ENCODE peak calls at places on chromosomes 2 and 18, in five cellular contexts. O, M, G, X and N are unnamed samples.

GRCh38 chr2:134206573-134206972 is 47.3 kb upstream of the MGAT5 start:
- DNase-seq in O (no peak), M (no peak), G (peak), X (no peak), N (peak)

GRCh38 chr2:30209227-30209626 is 22.1 kb upstream of the LBH start:
- DNase-seq in O (no peak), M (no peak), G (no peak), X (no peak), N (no peak)

GRCh38 chr2:37344453-37345361 is at the start of gene QPCT:
- DNase-seq in O (peak), M (peak), G (peak), X (peak), N (peak)

GRCh38 chr2:173280853-173281252 is 73.8 kb upstream of the CDCA7 start:
- DNase-seq in O (no peak), M (no peak), G (no peak), X (no peak), N (no peak)

GRCh38 chr2:29325544-29325943 is 210.3 kb downstream of the CLIP4 start:
- DNase-seq in O (no peak), M (no peak), G (no peak), X (no peak), N (no peak)

GRCh38 chr2:99035920-99036319 is 99.9 kb upstream of the CRACDL start:
- DNase-seq in O (no peak), M (no peak), G (peak), X (no peak), N (no peak)

GRCh38 chr2:201452058-201452736 is 657 bp downstream of the STRADB start:
- DNase-seq in O (no peak), M (no peak), G (no peak), X (no peak), N (no peak)

GRCh38 chr2:31038385-31038784 is 99.9 kb downstream of the GALNT14 start:
- DNase-seq in O (peak), M (no peak), G (no peak), X (peak), N (peak)

GRCh38 chr18:2417861-2418610 is 153.3 kb downstream of the METTL4 start:
- DNase-seq in O (no peak), M (no peak), G (peak), X (no peak), N (no peak)

GRCh38 chr2:11187083-11187619 is 31.9 kb downstream of the SLC66A3 start:
- DNase-seq in O (no peak), M (no peak), G (peak), X (peak), N (no peak)

GRCh38 chr2:26590960-26591618 is 50.1 kb downstream of the CIB4 start:
- DNase-seq in O (no peak), M (no peak), G (no peak), X (no peak), N (no peak)

GRCh38 chr2:71538656-71539265 is 85.4 kb downstream of the DYSF start:
- DNase-seq in O (no peak), M (no peak), G (no peak), X (no peak), N (no peak)

GRCh38 chr2:229152784-229153183 is 118.3 kb downstream of the PID1 start:
- DNase-seq in O (no peak), M (no peak), G (no peak), X (no peak), N (no peak)

GRCh38 chr2:520663-521340 is 156.4 kb downstream of the TMEM18 start:
- DNase-seq in O (no peak), M (no peak), G (no peak), X (no peak), N (no peak)

GRCh38 chr2:237688081-237688480 is 60.7 kb downstream of the LRRFIP1 start:
- DNase-seq in O (no peak), M (no peak), G (no peak), X (no peak), N (no peak)

GRCh38 chr2:240467659-240468299 is 32.3 kb downstream of the GPC1 start:
- DNase-seq in O (peak), M (no peak), G (no peak), X (no peak), N (no peak)

GRCh38 chr2:190649798-190650390 is 1.0 kb downstream of the NAB1 start:
- DNase-seq in O (no peak), M (peak), G (peak), X (peak), N (no peak)

GRCh38 chr2:120436460-120436739 is 90.5 kb downstream of the INHBB start:
- DNase-seq in O (no peak), M (no peak), G (no peak), X (no peak), N (no peak)

GRCh38 chr2:169868951-169869350 is 41.7 kb downstream of the UBR3 start:
- DNase-seq in O (no peak), M (no peak), G (no peak), X (no peak), N (no peak)

GRCh38 chr2:205580591-205580990 is 101.7 kb upstream of the NRP2 start:
- DNase-seq in O (no peak), M (no peak), G (peak), X (no peak), N (no peak)

GRCh38 chr2:41779873-41780272 is 267.9 kb upstream of the PKDCC start:
- DNase-seq in O (no peak), M (no peak), G (no peak), X (no peak), N (no peak)

GRCh38 chr2:101173707-101174295 is 22.6 kb upstream of the TBC1D8 start:
- DNase-seq in O (no peak), M (peak), G (no peak), X (no peak), N (no peak)

GRCh38 chr18:13409997-13410396 is 191.4 kb downstream of the LDLRAD4 start:
- DNase-seq in O (no peak), M (no peak), G (no peak), X (no peak), N (no peak)

GRCh38 chr2:241867776-241868420 is 1.6 kb upstream of the RTP5 start:
- DNase-seq in O (no peak), M (no peak), G (no peak), X (no peak), N (no peak)

GRCh38 chr2:50492452-50492851 is 539.5 kb downstream of the NRXN1 start:
- DNase-seq in O (peak), M (peak), G (peak), X (peak), N (peak)

DNA sequence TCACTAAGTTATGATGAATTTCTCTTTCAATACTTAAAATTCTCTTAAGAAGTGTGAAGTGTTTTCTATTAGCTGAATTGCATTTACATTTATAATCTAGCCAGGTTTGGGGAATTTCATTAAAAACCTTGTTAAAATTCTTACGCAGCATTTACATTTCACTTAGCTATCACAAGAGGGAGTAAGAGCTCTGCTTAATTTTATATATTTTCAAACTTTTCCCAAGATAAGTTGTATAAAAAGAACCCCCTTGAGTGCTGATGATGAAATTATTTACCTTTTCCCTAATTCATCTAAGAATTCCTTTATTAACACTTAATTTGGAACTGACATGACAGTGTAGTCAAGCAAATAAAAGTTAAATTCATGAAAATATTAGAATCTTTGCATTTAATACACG is 54.2 kb upstream of the ZSWIM2 start:
- DNase-seq in O (no peak), M (no peak), G (peak), X (no peak), N (no peak)
- TF ChIP-seq CTCF in O (peak), M (peak), G (peak), X (peak), N (peak)

GRCh38 chr2:46989491-46990230 is 74.1 kb upstream of the MCFD2 start:
- DNase-seq in O (no peak), M (no peak), G (no peak), X (no peak), N (no peak)
- TF ChIP-seq CTCF in O (no peak), M (no peak), G (no peak), X (no peak), N (no peak)

GRCh38 chr2:118861741-118862140 is 14.3 kb upstream of the EN1 start:
- DNase-seq in O (no peak), M (no peak), G (no peak), X (no peak), N (no peak)
- TF ChIP-seq CTCF in O (no peak), M (no peak), G (no peak), X (no peak), N (no peak)

GRCh38 chr2:118675531-118675930 is 171.9 kb downstream of the EN1 start:
- DNase-seq in O (no peak), M (no peak), G (no peak), X (no peak), N (no peak)
- TF ChIP-seq CTCF in O (no peak), M (no peak), G (no peak), X (no peak), N (no peak)

GRCh38 chr2:233098615-233099014 is 38.5 kb downstream of the INPP5D start:
- DNase-seq in O (peak), M (no peak), G (peak), X (no peak), N (peak)
- TF ChIP-seq CTCF in O (no peak), M (no peak), G (peak), X (peak), N (peak)